ENCODE peak calls at places on chromosomes 13 and 19, in four cellular contexts. N, T, B and M are unnamed samples.

GRCh38 chr19:14496849-14497346 is 971 bp upstream of the GIPC1 start:
- DNase-seq in N (no peak), T (no peak), B (no peak), M (no peak)

GRCh38 chr13:99724633-99725517 is 223.6 kb downstream of the TM9SF2 start:
- DNase-seq in N (no peak), T (peak), B (no peak), M (no peak)

GRCh38 chr13:111288276-111288675 is 32.2 kb upstream of the TEX29 start:
- DNase-seq in N (no peak), T (no peak), B (no peak), M (no peak)

GRCh38 chr19:41939861-41940442 is 11.7 kb upstream of the ERFL start:
- DNase-seq in N (no peak), T (no peak), B (no peak), M (no peak)

GRCh38 chr13:105847532-105848295 is 687.7 kb downstream of the EFNB2 start:
- DNase-seq in N (no peak), T (no peak), B (no peak), M (no peak)

GRCh38 chr13:61778531-61778930 is 362.9 kb upstream of the PCDH20 start:
- DNase-seq in N (no peak), T (no peak), B (no peak), M (no peak)

GRCh38 chr19:13956365-13956744 is 4.0 kb downstream of the DCAF15 start:
- DNase-seq in N (no peak), T (no peak), B (no peak), M (no peak)

GRCh38 chr13:70253834-70254233 is 145.6 kb upstream of the KLHL1 start:
- DNase-seq in N (no peak), T (no peak), B (no peak), M (no peak)

GRCh38 chr13:42218576-42218975 is 53.4 kb upstream of the AKAP11 start:
- DNase-seq in N (no peak), T (no peak), B (no peak), M (no peak)

GRCh38 chr19:6948884-6949283 is 61.5 kb downstream of the ADGRE1 start:
- DNase-seq in N (no peak), T (no peak), B (no peak), M (no peak)

GRCh38 chr13:103133551-103133950 is 67.3 kb upstream of the SLC10A2 start:
- DNase-seq in N (no peak), T (no peak), B (no peak), M (no peak)

GRCh38 chr19:47284324-47284899 is 9.7 kb downstream of the INAFM1 start:
- DNase-seq in N (no peak), T (no peak), B (no peak), M (no peak)

GRCh38 chr19:4705413-4706131 is 18.1 kb downstream of the DPP9 start:
- DNase-seq in N (no peak), T (no peak), B (peak), M (peak)

GRCh38 chr13:112976526-112976925 is 7.5 kb downstream of the MCF2L start:
- DNase-seq in N (no peak), T (no peak), B (peak), M (no peak)

DNA sequence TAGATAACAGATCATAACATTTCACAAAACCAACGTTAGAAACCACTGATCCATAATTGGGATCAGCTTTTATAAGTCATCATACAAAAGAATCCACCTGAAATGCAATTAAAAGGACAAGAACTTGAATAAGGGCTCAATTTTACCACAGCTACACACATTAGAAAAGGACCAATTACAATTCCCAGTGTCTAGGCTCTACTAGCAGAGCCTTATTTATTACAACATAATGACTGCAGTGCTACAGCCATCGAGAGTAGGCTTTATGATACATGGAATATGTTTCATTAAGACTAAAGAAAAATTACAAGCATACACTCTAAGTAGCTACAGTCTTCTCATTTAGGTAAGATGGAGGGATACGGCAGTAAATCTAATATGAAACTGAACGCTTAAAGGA is 2.9 kb downstream of the RBM26 start:
- DNase-seq in N (no peak), T (no peak), B (no peak), M (no peak)
- H3K4me3 ChIP-seq in N (peak), T (peak), B (peak), M (peak)

GRCh38 chr19:53978975-53979801 is 12.2 kb upstream of the CACNG6 start:
- DNase-seq in N (no peak), T (no peak), B (no peak), M (no peak)
- H3K4me3 ChIP-seq in N (peak), T (no peak), B (no peak), M (peak)

DNA sequence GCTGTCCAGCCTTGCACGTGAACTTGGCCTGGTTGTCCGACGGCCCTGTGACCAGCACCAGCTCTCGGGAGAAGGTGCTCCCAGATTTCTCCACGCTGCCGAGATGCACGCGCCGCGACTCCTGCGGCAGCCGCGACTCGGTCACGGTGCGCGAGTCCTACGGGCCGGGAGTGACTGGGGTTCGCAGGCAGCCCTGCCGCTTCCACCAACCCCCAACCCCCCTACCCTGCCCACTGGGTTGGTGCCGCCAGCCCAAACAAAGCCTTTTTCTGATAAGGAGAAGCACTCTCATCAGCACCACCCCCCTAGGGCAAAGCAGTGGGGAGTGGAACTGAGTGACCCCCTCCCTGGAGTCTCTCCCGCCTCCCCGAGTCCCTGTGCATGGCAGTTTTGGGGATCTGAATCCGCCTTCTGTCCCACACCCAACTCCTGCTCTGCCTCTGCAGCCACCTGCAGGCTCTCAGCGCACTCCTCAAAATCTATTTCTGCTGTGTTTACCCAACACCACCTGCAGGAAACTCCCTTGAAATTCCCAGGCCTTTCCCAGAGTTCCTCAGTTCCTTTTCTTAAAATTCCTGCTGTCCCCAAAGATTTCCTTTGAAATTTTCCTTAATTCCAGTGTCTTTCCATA is 6.2 kb downstream of the NPHS1 start:
- DNase-seq in N (no peak), T (no peak), B (peak), M (no peak)
- H3K4me3 ChIP-seq in N (peak), T (no peak), B (peak), M (peak)

DNA sequence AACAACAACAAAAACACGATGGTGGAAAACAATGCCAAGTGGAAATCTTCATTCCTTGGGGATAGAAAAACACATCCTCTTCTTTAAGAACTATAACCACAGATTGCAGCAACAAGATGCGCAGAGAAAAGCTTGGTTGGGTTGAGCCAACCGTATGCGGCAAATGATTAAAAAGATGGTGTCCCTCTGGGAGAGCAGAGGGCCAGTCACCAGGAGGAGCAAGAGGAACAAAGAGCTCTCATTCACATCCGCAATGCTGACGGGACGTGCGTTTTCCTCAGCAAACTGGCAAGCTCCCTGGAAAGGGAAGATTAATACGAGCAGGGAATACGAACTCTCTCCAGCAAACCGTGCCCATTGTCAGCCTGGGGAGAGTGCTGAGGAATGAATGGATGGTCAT is 141.6 kb downstream of the KATNAL1 start:
- DNase-seq in N (no peak), T (no peak), B (no peak), M (no peak)
- H3K4me3 ChIP-seq in N (no peak), T (no peak), B (no peak), M (no peak)

GRCh38 chr19:16584825-16585801 is 12.9 kb upstream of the SLC35E1 start:
- DNase-seq in N (no peak), T (no peak), B (peak), M (no peak)
- H3K4me3 ChIP-seq in N (no peak), T (peak), B (peak), M (peak)